ENCODE peak calls at places on chromosomes 3 and 15, in ten cellular contexts. J is activated T-helper 9 cell treated with anti-CD3 and anti-CD28 coated beads, Interleukin-2, amount 50 U/mL, for 16 hours; N is RCC 7860; S is activated naive CD4-positive, alpha-beta T cell; K is T-helper 22 cell; T is DND-41; O is HTR-8/SVneo; Z is fibroblast of gingiva; Y is A549; D is ELF-1. H is an unnamed sample.

GRCh38 chr15:48721061-48721810 is 75.7 kb upstream of the FBN1 start:
- DNase-seq in O (no peak), S (no peak), T (no peak), K (no peak), Y (no peak), N (no peak), Z (peak), J (no peak), D (no peak), H (no peak)

GRCh38 chr15:96367436-96368200 is 37.1 kb downstream of the NR2F2 start:
- DNase-seq in K (no peak), J (no peak), O (no peak), D (peak), Y (no peak), N (no peak), Z (no peak), S (no peak), T (no peak), H (no peak)

GRCh38 chr15:68409736-68410370 is 22.1 kb downstream of the ITGA11 start:
- DNase-seq in Z (no peak), T (no peak), N (no peak), D (no peak), S (no peak), O (no peak), Y (no peak), K (no peak), J (no peak), H (no peak)

GRCh38 chr3:106428565-106428994 is 559.8 kb upstream of the CBLB start:
- DNase-seq in N (peak), D (no peak), K (no peak), O (peak), Y (peak), T (no peak), J (no peak), S (no peak), Z (peak), H (peak)

GRCh38 chr3:27685474-27685873 is 36.6 kb downstream of the EOMES start:
- DNase-seq in K (no peak), J (no peak), S (no peak), T (no peak), Y (no peak), Z (no peak), D (peak), N (no peak), O (no peak), H (no peak)

GRCh38 chr15:29522373-29523276 is 253.0 kb upstream of the NSMCE3 start:
- DNase-seq in O (no peak), Z (no peak), N (no peak), S (no peak), Y (peak), J (no peak), K (no peak), D (peak), T (no peak), H (no peak)

GRCh38 chr3:37324752-37325407 is 150.5 kb upstream of the LRRFIP2 start:
- DNase-seq in T (no peak), Z (peak), S (no peak), N (no peak), K (no peak), O (no peak), J (no peak), D (no peak), Y (no peak), H (peak)

GRCh38 chr3:146162561-146162960 is 1.6 kb upstream of the PLOD2 start:
- DNase-seq in Y (no peak), N (peak), K (no peak), S (no peak), J (no peak), O (no peak), D (no peak), Z (no peak), T (no peak), H (no peak)

GRCh38 chr15:100986158-100986896 is 67.2 kb downstream of the LRRK1 start:
- DNase-seq in J (no peak), T (no peak), S (no peak), Y (no peak), Z (no peak), N (no peak), D (peak), O (no peak), K (no peak), H (no peak)

GRCh38 chr3:37114251-37115145 is 59.9 kb downstream of the LRRFIP2 start:
- DNase-seq in Y (no peak), J (no peak), N (no peak), T (no peak), Z (peak), S (no peak), D (no peak), O (no peak), K (no peak), H (peak)

GRCh38 chr3:5162102-5162501 is 25.4 kb upstream of the EDEM1 start:
- DNase-seq in N (peak), D (no peak), J (no peak), O (peak), Z (peak), K (no peak), T (no peak), S (no peak), Y (no peak), H (no peak)

GRCh38 chr3:197424674-197425484 is 126.5 kb upstream of the DLG1 start:
- DNase-seq in T (no peak), N (no peak), D (no peak), Z (no peak), J (no peak), K (no peak), S (no peak), Y (no peak), O (no peak), H (no peak)

GRCh38 chr15:29086001-29086400 is 183.6 kb downstream of the NSMCE3 start:
- DNase-seq in S (no peak), N (no peak), T (no peak), K (no peak), Y (no peak), J (no peak), D (no peak), Z (no peak), O (no peak), H (no peak)

GRCh38 chr3:26921054-26921453 is 298.5 kb downstream of the LRRC3B start:
- DNase-seq in D (no peak), Y (no peak), Z (no peak), N (no peak), T (no peak), O (no peak), S (no peak), J (no peak), K (no peak), H (no peak)

GRCh38 chr3:147393261-147393964 is 12.9 kb downstream of the ZIC4 start:
- DNase-seq in D (peak), N (no peak), S (no peak), Y (no peak), J (no peak), O (no peak), K (no peak), T (no peak), Z (no peak), H (no peak)

GRCh38 chr3:31974454-31974853 is 6.6 kb downstream of the OSBPL10 start:
- DNase-seq in Y (no peak), Z (peak), O (no peak), N (no peak), D (no peak), S (no peak), T (no peak), K (no peak), J (no peak), H (no peak)

GRCh38 chr3:109926376-109926775 is 589.0 kb upstream of the DPPA4 start:
- DNase-seq in S (no peak), D (peak), J (no peak), O (no peak), K (no peak), Z (no peak), Y (no peak), T (no peak), N (no peak), H (no peak)

GRCh38 chr3:49903451-49904424 is at the start of gene MST1R:
- DNase-seq in T (no peak), S (peak), N (no peak), O (no peak), J (peak), Z (no peak), K (peak), Y (peak), D (peak), H (no peak)

GRCh38 chr3:36991147-36991546 is 1.8 kb downstream of the EPM2AIP1 start:
- DNase-seq in N (no peak), T (no peak), J (no peak), O (no peak), Z (no peak), Y (no peak), S (no peak), K (no peak), D (no peak), H (no peak)

GRCh38 chr3:49869525-49870126 is at the start of gene CAMKV:
- DNase-seq in S (no peak), Y (no peak), N (no peak), Z (no peak), J (no peak), T (peak), K (no peak), D (peak), O (peak), H (no peak)

GRCh38 chr15:30023798-30024295 is 58.9 kb upstream of the GOLGA8J start:
- DNase-seq in Y (no peak), N (no peak), K (no peak), J (no peak), O (no peak), Z (peak), T (no peak), D (no peak), S (no peak), H (no peak)

GRCh38 chr3:33363113-33363800 is 76.9 kb downstream of the UBP1 start:
- DNase-seq in K (no peak), Y (no peak), O (no peak), N (no peak), T (no peak), S (no peak), D (no peak), J (no peak), Z (no peak), H (no peak)

GRCh38 chr3:177478170-177478859 is 281.0 kb upstream of the TBL1XR1 start:
- DNase-seq in Y (peak), N (peak), J (no peak), T (no peak), K (no peak), Z (peak), O (peak), S (no peak), D (no peak), H (peak)

GRCh38 chr3:76958231-76958630 is 81.7 kb upstream of the ROBO2 start:
- DNase-seq in J (no peak), N (no peak), Y (no peak), Z (no peak), O (no peak), S (no peak), D (no peak), K (no peak), T (no peak), H (no peak)

GRCh38 chr3:172357850-172358754 is 90.2 kb downstream of the GHSR start:
- DNase-seq in Z (peak), Y (no peak), D (no peak), O (no peak), N (no peak), T (no peak), S (no peak), K (no peak), J (no peak), H (peak)

GRCh38 chr3:9770276-9770812 is 597 bp upstream of the CAMK1 start:
- DNase-seq in J (no peak), S (no peak), D (no peak), T (no peak), N (no peak), K (no peak), Y (no peak), O (no peak), Z (peak), H (no peak)

GRCh38 chr3:24832878-24833277 is 338.2 kb upstream of the THRB start:
- DNase-seq in N (no peak), T (no peak), J (no peak), D (no peak), K (no peak), Y (no peak), O (no peak), Z (no peak), S (no peak), H (no peak)

GRCh38 chr3:53845103-53845880 is 927 bp downstream of the CHDH start:
- DNase-seq in T (no peak), O (peak), J (no peak), K (no peak), D (peak), N (no peak), Y (peak), S (no peak), Z (peak), H (peak)

GRCh38 chr15:98983333-98983732 is 24.3 kb downstream of the PGPEP1L start:
- DNase-seq in N (peak), O (peak), D (no peak), J (no peak), S (no peak), T (no peak), Y (peak), Z (peak), K (no peak), H (peak)